ENCODE peak calls at places on chromosome 3, in six cellular contexts. One of them, this sample, is unnamed.
A peak's percentile ranks its signal among the peaks of the same experiment; 100 is the strongest.

GRCh38 chr3:42847731-42848130 is 27.9 kb downstream of the CYP8B1 start:
- DNase-seq in heart left ventricle: no peak
- DNase-seq in A549: no peak
- DNase-seq in endothelial cell of umbilical vein: no peak
- DNase-seq in transverse colon: no peak
- DNase-seq in breast epithelium: no peak
- DNase-seq in this sample: no peak

GRCh38 chr3:51391075-51391565 is at the start of gene RBM15B:
- DNase-seq in heart left ventricle: peak; percentile 99
- DNase-seq in A549: peak; percentile 95
- DNase-seq in endothelial cell of umbilical vein: peak; percentile 96
- DNase-seq in transverse colon: peak; percentile 98
- DNase-seq in breast epithelium: peak; percentile 98
- DNase-seq in this sample: peak; percentile 98

GRCh38 chr3:27115352-27115751 is 253.8 kb downstream of the NEK10 start:
- DNase-seq in heart left ventricle: no peak
- DNase-seq in A549: no peak
- DNase-seq in endothelial cell of umbilical vein: no peak
- DNase-seq in transverse colon: no peak
- DNase-seq in breast epithelium: no peak
- DNase-seq in this sample: no peak

GRCh38 chr3:80612366-80612765 is 844.6 kb upstream of the ROBO1 start:
- DNase-seq in heart left ventricle: no peak
- DNase-seq in A549: no peak
- DNase-seq in endothelial cell of umbilical vein: no peak
- DNase-seq in transverse colon: no peak
- DNase-seq in breast epithelium: no peak
- DNase-seq in this sample: no peak

GRCh38 chr3:170037463-170038433 is at the start of gene GPR160:
- DNase-seq in heart left ventricle: peak; percentile 70
- DNase-seq in A549: peak; percentile 67
- DNase-seq in endothelial cell of umbilical vein: peak; percentile 26
- DNase-seq in transverse colon: peak; percentile 95
- DNase-seq in breast epithelium: peak; percentile 45
- DNase-seq in this sample: peak; percentile 79

GRCh38 chr3:11145888-11146287 is 8.4 kb upstream of the HRH1 start:
- DNase-seq in heart left ventricle: no peak
- DNase-seq in A549: peak; percentile 74
- DNase-seq in endothelial cell of umbilical vein: peak; percentile 85
- DNase-seq in transverse colon: no peak
- DNase-seq in breast epithelium: no peak
- DNase-seq in this sample: no peak

GRCh38 chr3:193157051-193157450 is 84.0 kb upstream of the PLAAT1 start:
- DNase-seq in heart left ventricle: no peak
- DNase-seq in A549: no peak
- DNase-seq in endothelial cell of umbilical vein: no peak
- DNase-seq in transverse colon: no peak
- DNase-seq in breast epithelium: no peak
- DNase-seq in this sample: no peak

GRCh38 chr3:125670945-125671344 is 75.6 kb upstream of the OSBPL11 start:
- DNase-seq in heart left ventricle: no peak
- DNase-seq in A549: no peak
- DNase-seq in endothelial cell of umbilical vein: no peak
- DNase-seq in transverse colon: no peak
- DNase-seq in breast epithelium: no peak
- DNase-seq in this sample: no peak

GRCh38 chr3:99471353-99472323 is 166.8 kb upstream of the COL8A1 start:
- DNase-seq in heart left ventricle: peak; percentile 24
- DNase-seq in A549: no peak
- DNase-seq in endothelial cell of umbilical vein: no peak
- DNase-seq in transverse colon: no peak
- DNase-seq in breast epithelium: no peak
- DNase-seq in this sample: no peak

GRCh38 chr3:114608293-114608692 is 314.5 kb downstream of the TIGIT start:
- DNase-seq in heart left ventricle: no peak
- DNase-seq in A549: peak; percentile 18
- DNase-seq in endothelial cell of umbilical vein: no peak
- DNase-seq in transverse colon: no peak
- DNase-seq in breast epithelium: no peak
- DNase-seq in this sample: no peak

GRCh38 chr3:51706021-51706485 is 815 bp upstream of the GRM2 start:
- DNase-seq in heart left ventricle: no peak
- DNase-seq in A549: no peak
- DNase-seq in endothelial cell of umbilical vein: no peak
- DNase-seq in transverse colon: no peak
- DNase-seq in breast epithelium: no peak
- DNase-seq in this sample: no peak

GRCh38 chr3:14431556-14431927 is 29.1 kb downstream of the SLC6A6 start:
- DNase-seq in heart left ventricle: no peak
- DNase-seq in A549: no peak
- DNase-seq in endothelial cell of umbilical vein: no peak
- DNase-seq in transverse colon: peak; percentile 34
- DNase-seq in breast epithelium: no peak
- DNase-seq in this sample: peak; percentile 61

GRCh38 chr3:73255609-73256029 is 194.2 kb downstream of the EBLN2 start:
- DNase-seq in heart left ventricle: no peak
- DNase-seq in A549: peak; percentile 4
- DNase-seq in endothelial cell of umbilical vein: no peak
- DNase-seq in transverse colon: peak; percentile 60
- DNase-seq in breast epithelium: no peak
- DNase-seq in this sample: peak; percentile 3

GRCh38 chr3:101725192-101725889 is 927 bp downstream of the CEP97 start:
- DNase-seq in heart left ventricle: peak; percentile 39
- DNase-seq in A549: no peak
- DNase-seq in endothelial cell of umbilical vein: peak; percentile 53
- DNase-seq in transverse colon: peak; percentile 35
- DNase-seq in breast epithelium: no peak
- DNase-seq in this sample: peak; percentile 70

GRCh38 chr3:135779590-135780235 is 185.8 kb upstream of the PPP2R3A start:
- DNase-seq in heart left ventricle: no peak
- DNase-seq in A549: no peak
- DNase-seq in endothelial cell of umbilical vein: no peak
- DNase-seq in transverse colon: no peak
- DNase-seq in breast epithelium: no peak
- DNase-seq in this sample: no peak

GRCh38 chr3:109702252-109702651 is 364.9 kb upstream of the DPPA4 start:
- DNase-seq in heart left ventricle: no peak
- DNase-seq in A549: no peak
- DNase-seq in endothelial cell of umbilical vein: no peak
- DNase-seq in transverse colon: no peak
- DNase-seq in breast epithelium: no peak
- DNase-seq in this sample: no peak

GRCh38 chr3:177946515-177946914 is 589.7 kb upstream of the KCNMB2 start:
- DNase-seq in heart left ventricle: no peak
- DNase-seq in A549: no peak
- DNase-seq in endothelial cell of umbilical vein: no peak
- DNase-seq in transverse colon: no peak
- DNase-seq in breast epithelium: no peak
- DNase-seq in this sample: no peak

GRCh38 chr3:155382396-155383042 is 89.0 kb upstream of the STRIT1 start:
- DNase-seq in heart left ventricle: peak; percentile 61
- DNase-seq in A549: peak; percentile 75
- DNase-seq in endothelial cell of umbilical vein: peak; percentile 50
- DNase-seq in transverse colon: peak; percentile 76
- DNase-seq in breast epithelium: peak; percentile 26
- DNase-seq in this sample: peak; percentile 56

GRCh38 chr3:117444175-117444574 is 734.6 kb downstream of the TUSC7 start:
- DNase-seq in heart left ventricle: no peak
- DNase-seq in A549: no peak
- DNase-seq in endothelial cell of umbilical vein: no peak
- DNase-seq in transverse colon: no peak
- DNase-seq in breast epithelium: no peak
- DNase-seq in this sample: no peak

GRCh38 chr3:52529376-52530333 is 4.0 kb downstream of the NT5DC2 start:
- DNase-seq in heart left ventricle: peak; percentile 79
- DNase-seq in A549: no peak
- DNase-seq in endothelial cell of umbilical vein: peak; percentile 53
- DNase-seq in transverse colon: peak; percentile 7
- DNase-seq in breast epithelium: no peak
- DNase-seq in this sample: no peak

GRCh38 chr3:38603731-38604131 is 45.8 kb downstream of the SCN5A start:
- DNase-seq in heart left ventricle: no peak
- DNase-seq in A549: no peak
- DNase-seq in endothelial cell of umbilical vein: no peak
- DNase-seq in transverse colon: no peak
- DNase-seq in breast epithelium: no peak
- DNase-seq in this sample: no peak

GRCh38 chr3:149214702-149215101 is 6.9 kb downstream of the CP start:
- DNase-seq in heart left ventricle: no peak
- DNase-seq in A549: peak; percentile 49
- DNase-seq in endothelial cell of umbilical vein: no peak
- DNase-seq in transverse colon: no peak
- DNase-seq in breast epithelium: no peak
- DNase-seq in this sample: no peak

DNA sequence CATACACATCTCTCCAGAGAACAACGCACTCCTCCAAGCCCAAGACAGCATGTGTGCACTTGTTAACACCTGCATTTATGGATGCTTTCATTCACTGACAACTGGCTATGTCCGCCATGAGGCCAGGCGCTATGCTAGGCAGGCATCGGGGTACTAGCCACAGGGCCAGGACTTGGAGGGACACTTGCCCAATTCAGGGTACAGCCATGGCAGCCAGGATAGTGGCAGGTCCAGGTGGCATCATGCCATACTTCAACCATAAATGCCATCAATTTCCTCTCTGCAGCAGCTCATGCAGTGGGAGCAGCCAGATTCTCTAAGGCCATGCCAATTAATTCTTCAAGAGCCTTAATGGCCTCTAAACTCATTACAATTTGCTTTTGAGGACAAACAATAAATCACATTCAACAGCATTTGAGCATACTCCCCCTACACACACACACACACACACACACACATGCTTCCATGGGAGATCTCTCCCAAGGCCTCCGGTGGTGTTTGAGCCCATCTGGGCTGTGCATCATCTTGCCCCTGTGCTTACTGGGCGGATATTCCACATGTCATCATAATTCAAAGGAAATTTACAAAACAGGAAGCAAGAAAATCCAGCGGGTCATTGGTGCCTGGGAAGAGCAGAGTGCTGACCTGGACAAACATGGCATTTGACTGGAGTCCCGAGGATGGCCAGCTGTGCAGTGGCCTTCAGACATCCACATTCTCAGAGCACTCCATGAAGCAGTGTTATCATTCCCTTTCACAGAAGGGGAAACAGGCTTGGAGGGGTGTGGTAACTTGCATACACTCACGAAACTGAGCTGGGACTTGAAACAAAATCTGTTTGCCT is 109.1 kb downstream of the IQSEC1 start:
- DNase-seq in heart left ventricle: no peak
- DNase-seq in A549: no peak
- DNase-seq in endothelial cell of umbilical vein: peak; percentile 70
- DNase-seq in transverse colon: no peak
- DNase-seq in breast epithelium: no peak
- DNase-seq in this sample: peak; percentile 49
- TF ChIP-seq POLR2A in heart left ventricle: peak; percentile 33
- TF ChIP-seq POLR2A in A549: no peak
- TF ChIP-seq POLR2A in endothelial cell of umbilical vein: no peak
- TF ChIP-seq POLR2A in transverse colon: no peak
- TF ChIP-seq POLR2A in breast epithelium: no peak
- TF ChIP-seq POLR2A in this sample: no peak

GRCh38 chr3:3080309-3080708 is 29.9 kb downstream of the IL5RA start:
- DNase-seq in heart left ventricle: no peak
- DNase-seq in A549: no peak
- DNase-seq in endothelial cell of umbilical vein: no peak
- DNase-seq in transverse colon: no peak
- DNase-seq in breast epithelium: no peak
- DNase-seq in this sample: no peak
- TF ChIP-seq POLR2A in heart left ventricle: no peak
- TF ChIP-seq POLR2A in A549: no peak
- TF ChIP-seq POLR2A in endothelial cell of umbilical vein: no peak
- TF ChIP-seq POLR2A in transverse colon: no peak
- TF ChIP-seq POLR2A in breast epithelium: no peak
- TF ChIP-seq POLR2A in this sample: no peak

DNA sequence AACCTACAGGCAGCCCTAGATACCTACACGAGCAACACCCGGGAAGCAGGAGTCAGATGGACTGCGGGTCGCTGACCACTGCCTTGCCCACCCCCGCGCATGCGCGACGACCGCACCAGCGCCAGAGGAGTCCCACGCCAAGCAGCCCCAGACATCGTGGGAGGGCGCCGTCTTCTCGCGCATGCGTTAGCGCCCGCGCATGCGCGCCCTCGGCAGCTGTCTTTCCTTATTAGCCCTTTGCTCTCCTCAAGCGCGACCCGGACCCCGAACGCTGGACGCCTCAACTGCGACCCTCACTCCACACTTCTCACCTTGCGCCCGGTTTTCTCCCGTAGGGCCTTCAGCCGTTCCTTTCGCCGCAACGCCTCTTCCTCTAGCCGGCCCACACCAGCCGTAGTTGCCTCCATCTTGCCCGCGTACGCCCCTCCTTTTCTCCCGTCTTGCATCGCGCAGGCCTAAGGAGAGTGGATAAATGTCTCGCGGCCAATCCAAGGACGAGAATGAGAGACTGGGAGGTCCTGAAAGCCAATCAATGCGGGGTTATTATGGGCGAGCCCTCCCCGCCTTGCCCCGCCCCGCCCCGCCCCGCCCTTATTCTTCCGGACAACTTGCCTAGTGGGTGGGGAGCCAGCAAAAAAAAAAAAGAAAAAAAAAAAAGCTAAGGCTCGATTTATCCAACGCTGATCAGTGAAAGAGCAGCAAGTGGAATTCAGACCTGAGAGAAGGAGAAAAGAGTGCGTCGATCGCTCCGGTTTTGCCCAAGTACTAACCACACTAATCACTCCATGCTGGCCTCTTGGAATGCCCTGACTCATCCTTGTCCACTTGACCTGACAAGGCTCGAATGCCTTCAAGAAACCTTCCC is at the start of gene CCDC12:
- DNase-seq in heart left ventricle: peak; percentile 96
- DNase-seq in A549: peak; percentile 97
- DNase-seq in endothelial cell of umbilical vein: peak; percentile 99
- DNase-seq in transverse colon: peak; percentile 96
- DNase-seq in breast epithelium: peak; percentile 98
- DNase-seq in this sample: peak; percentile 98
- TF ChIP-seq POLR2A in heart left ventricle: peak; percentile 62
- TF ChIP-seq POLR2A in A549: peak; percentile 37
- TF ChIP-seq POLR2A in endothelial cell of umbilical vein: peak; percentile 92
- TF ChIP-seq POLR2A in transverse colon: peak; percentile 89
- TF ChIP-seq POLR2A in breast epithelium: peak; percentile 91
- TF ChIP-seq POLR2A in this sample: peak; percentile 90

DNA sequence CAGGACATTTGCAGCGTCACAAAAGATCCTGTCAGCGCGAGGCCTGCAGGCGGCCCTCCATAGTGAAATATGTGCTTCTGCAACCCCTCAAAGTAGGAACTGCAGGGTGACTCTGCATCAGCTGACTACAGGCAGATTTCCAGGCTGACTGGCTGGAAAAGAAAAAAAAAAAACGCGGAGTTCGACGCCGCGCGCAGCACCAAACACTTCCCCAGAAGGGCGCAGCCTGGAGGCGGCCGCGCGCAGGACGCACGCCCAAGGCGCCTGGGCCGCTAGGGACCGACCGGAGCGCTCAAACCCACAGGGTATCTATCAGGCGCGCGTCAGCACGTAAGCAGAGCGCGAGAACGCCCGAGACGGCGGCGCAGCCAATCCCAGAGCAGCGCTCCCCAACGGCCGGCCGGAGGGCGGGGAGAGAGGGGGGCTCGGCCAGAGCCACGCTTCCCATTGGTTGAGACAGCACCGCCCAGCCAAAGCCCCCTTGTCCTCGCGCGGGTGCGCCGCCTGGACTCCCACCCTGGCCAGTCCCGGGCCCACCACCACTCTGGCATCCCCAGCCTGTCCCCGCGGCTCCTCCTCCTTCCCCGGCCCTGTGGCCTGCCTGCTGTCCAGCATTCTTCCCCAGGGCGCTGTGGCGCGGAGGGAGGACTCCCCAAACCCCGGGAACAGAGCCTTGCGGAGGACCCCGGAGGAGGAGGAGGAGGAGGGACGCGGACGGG is 1.0 kb downstream of the BDH1 start:
- DNase-seq in heart left ventricle: peak; percentile 95
- DNase-seq in A549: peak; percentile 93
- DNase-seq in endothelial cell of umbilical vein: peak; percentile 97
- DNase-seq in transverse colon: peak; percentile 97
- DNase-seq in breast epithelium: peak; percentile 86
- DNase-seq in this sample: peak; percentile 97
- TF ChIP-seq POLR2A in heart left ventricle: peak; percentile 30
- TF ChIP-seq POLR2A in A549: no peak
- TF ChIP-seq POLR2A in endothelial cell of umbilical vein: peak; percentile 29
- TF ChIP-seq POLR2A in transverse colon: peak; percentile 87
- TF ChIP-seq POLR2A in breast epithelium: peak; percentile 58
- TF ChIP-seq POLR2A in this sample: peak; percentile 81